ENCODE peak calls at places on chromosomes 7 and 10, in four cellular contexts. J is HepG2, F is iPS-NIHi11, O is T-helper 1 cell. A is an unnamed sample.

GRCh38 chr7:123823898-123824753 is 20.8 kb upstream of the HYAL4 start:
- DNase-seq in F (no peak), O (peak; percentile 0), J (no peak), A (no peak)

GRCh38 chr10:50739618-50740350 is at the start of gene ASAH2B:
- DNase-seq in F (peak; percentile 74), O (peak; percentile 64), J (peak; percentile 78), A (peak; percentile 46)

GRCh38 chr7:4803397-4804241 is 28.2 kb downstream of the AP5Z1 start:
- DNase-seq in O (no peak), J (peak; percentile 42), F (peak; percentile 61), A (no peak)

GRCh38 chr7:2124604-2125345 is 108.0 kb downstream of the MAD1L1 start:
- DNase-seq in F (no peak), J (no peak), O (no peak), A (no peak)

GRCh38 chr7:26653430-26653911 is 210.9 kb downstream of the SKAP2 start:
- DNase-seq in F (peak; percentile 12), J (no peak), O (no peak), A (no peak)

GRCh38 chr10:47381427-47382379 is 2.4 kb downstream of the ZNF488 start:
- DNase-seq in F (no peak), O (no peak), J (no peak), A (no peak)

GRCh38 chr10:42743697-42744096 is 38.9 kb upstream of the BMS1 start:
- DNase-seq in J (no peak), F (no peak), O (no peak), A (no peak)

GRCh38 chr10:42783181-42783549 is 570 bp downstream of the BMS1 start:
- DNase-seq in O (no peak), J (peak; percentile 16), F (no peak), A (no peak)

GRCh38 chr10:103570844-103571655 is 77.5 kb downstream of the NEURL1 start:
- DNase-seq in F (no peak), O (no peak), J (no peak), A (no peak)

GRCh38 chr10:24469993-24470392 is 253.7 kb downstream of the ARHGAP21 start:
- DNase-seq in F (no peak), O (no peak), J (no peak), A (peak; percentile 58)

A was measured in HuH-7.